ENCODE peak calls at places on chromosomes 1 and 21, in seven cellular contexts. H is stomach, X is transverse colon, T is ascending aorta, Z is mammary epithelial cell, A is adrenal gland, F is spleen. P is an unnamed sample.

GRCh38 chr1:200998323-200998722 is 25.2 kb downstream of the KIF21B start:
- DNase-seq in X (no peak), F (no peak), T (no peak), A (no peak), Z (no peak), H (no peak), P (no peak)

GRCh38 chr1:15558516-15558915 is 26.3 kb downstream of the AGMAT start:
- DNase-seq in H (no peak), F (no peak), X (no peak), A (no peak), T (no peak), Z (no peak), P (no peak)

GRCh38 chr1:29120955-29121485 is 2.7 kb downstream of the TMEM200B start:
- DNase-seq in A (peak; percentile 35), F (peak; percentile 85), H (peak; percentile 43), Z (no peak), T (no peak), X (peak; percentile 61), P (no peak)

GRCh38 chr1:24905979-24906720 is 23.9 kb downstream of the RUNX3 start:
- DNase-seq in H (no peak), T (no peak), A (no peak), F (peak; percentile 64), Z (no peak), X (peak; percentile 6), P (no peak)

GRCh38 chr1:37691497-37692077 is 729 bp upstream of the CDCA8 start:
- DNase-seq in H (peak; percentile 59), X (peak; percentile 52), F (peak; percentile 90), A (peak; percentile 73), T (no peak), Z (peak; percentile 48), P (peak; percentile 46)

GRCh38 chr1:9838946-9839345 is 15.2 kb upstream of the CLSTN1 start:
- DNase-seq in F (peak; percentile 41), H (no peak), A (no peak), X (no peak), Z (no peak), T (no peak), P (no peak)

GRCh38 chr1:12339410-12339809 is 109.6 kb downstream of the VPS13D start:
- DNase-seq in X (no peak), T (no peak), F (no peak), Z (no peak), H (no peak), A (no peak), P (no peak)

GRCh38 chr1:47433453-47434050 is 4.3 kb upstream of the FOXD2 start:
- DNase-seq in F (no peak), H (no peak), Z (no peak), X (no peak), T (no peak), A (no peak), P (no peak)

GRCh38 chr21:42696026-42696380 is 42.6 kb downstream of the PDE9A start:
- DNase-seq in Z (no peak), H (no peak), X (no peak), T (no peak), F (peak; percentile 50), A (no peak), P (no peak)

GRCh38 chr1:228976316-228976715 is 241.0 kb downstream of the RHOU start:
- DNase-seq in A (no peak), Z (no peak), H (no peak), X (no peak), F (no peak), T (no peak), P (no peak)

GRCh38 chr1:54125671-54126070 is 27.1 kb downstream of the CDCP2 start:
- DNase-seq in A (peak; percentile 68), H (peak; percentile 63), F (peak; percentile 57), Z (peak; percentile 17), X (peak; percentile 24), T (no peak), P (no peak)

GRCh38 chr1:182617734-182618288 is 13.6 kb upstream of the RGS16 start:
- DNase-seq in T (peak; percentile 41), H (no peak), F (no peak), Z (peak; percentile 64), A (no peak), X (no peak), P (no peak)

GRCh38 chr1:239386453-239387303 is at the start of gene CHRM3:
- DNase-seq in T (no peak), A (peak; percentile 21), X (peak; percentile 87), H (peak; percentile 89), F (no peak), Z (peak; percentile 61), P (peak; percentile 77)

GRCh38 chr1:116537439-116537838 is 33.4 kb downstream of the CD58 start:
- DNase-seq in X (no peak), Z (peak; percentile 98), A (peak; percentile 46), F (no peak), H (no peak), T (no peak), P (no peak)

GRCh38 chr1:210151063-210151672 is 81.4 kb upstream of the SERTAD4 start:
- DNase-seq in A (no peak), F (no peak), X (no peak), H (no peak), T (no peak), Z (no peak), P (no peak)

GRCh38 chr21:46116846-46117585 is 19.1 kb downstream of the COL6A2 start:
- DNase-seq in F (peak; percentile 65), X (peak; percentile 5), A (no peak), Z (peak; percentile 48), T (peak; percentile 5), H (no peak), P (no peak)

GRCh38 chr1:28150125-28150780 is 26.2 kb downstream of the PTAFR start:
- DNase-seq in Z (no peak), H (no peak), T (no peak), A (no peak), X (no peak), F (peak; percentile 58), P (no peak)

GRCh38 chr1:230376296-230376695 is 49.8 kb downstream of the PGBD5 start:
- DNase-seq in X (no peak), A (no peak), Z (no peak), F (no peak), H (no peak), T (no peak), P (no peak)

GRCh38 chr1:7710859-7711258 is 60.2 kb upstream of the VAMP3 start:
- DNase-seq in F (no peak), H (no peak), Z (no peak), X (no peak), A (no peak), T (no peak), P (no peak)
- TF ChIP-seq CTCF in F (no peak), H (no peak), Z (no peak), X (no peak), A (no peak), T (no peak), P (no peak)

GRCh38 chr1:174902531-174903099 is 97.1 kb upstream of the CACYBP start:
- DNase-seq in H (no peak), T (no peak), Z (peak; percentile 92), A (no peak), X (no peak), F (no peak), P (no peak)
- H3K9me3 ChIP-seq in H (no peaks in the 10 kb centered on the region), T (no peaks in the 10 kb centered on the region), Z (no peaks in the 10 kb centered on the region), A (no peaks in the 10 kb centered on the region), X (no peaks in the 10 kb centered on the region), F (peaks cover 43% of the 10 kb centered on the region), P (peaks cover 4% of the 10 kb centered on the region)

GRCh38 chr21:37373539-37373938 is 7.0 kb downstream of the DYRK1A start:
- DNase-seq in A (no peak), Z (no peak), T (no peak), F (no peak), X (no peak), H (no peak), P (no peak)

GRCh38 chr21:37370152-37371040 is 3.8 kb downstream of the DYRK1A start:
- DNase-seq in A (no peak), X (no peak), Z (peak; percentile 67), F (no peak), H (no peak), T (no peak), P (no peak)

GRCh38 chr21:37371041-37371397 is 4.4 kb downstream of the DYRK1A start:
- DNase-seq in F (no peak), H (no peak), Z (no peak), A (no peak), T (no peak), X (no peak), P (no peak)

GRCh38 chr21:37374026-37374425 is 7.5 kb downstream of the DYRK1A start:
- DNase-seq in A (no peak), Z (no peak), F (no peak), H (no peak), T (no peak), X (no peak), P (no peak)

DNA sequence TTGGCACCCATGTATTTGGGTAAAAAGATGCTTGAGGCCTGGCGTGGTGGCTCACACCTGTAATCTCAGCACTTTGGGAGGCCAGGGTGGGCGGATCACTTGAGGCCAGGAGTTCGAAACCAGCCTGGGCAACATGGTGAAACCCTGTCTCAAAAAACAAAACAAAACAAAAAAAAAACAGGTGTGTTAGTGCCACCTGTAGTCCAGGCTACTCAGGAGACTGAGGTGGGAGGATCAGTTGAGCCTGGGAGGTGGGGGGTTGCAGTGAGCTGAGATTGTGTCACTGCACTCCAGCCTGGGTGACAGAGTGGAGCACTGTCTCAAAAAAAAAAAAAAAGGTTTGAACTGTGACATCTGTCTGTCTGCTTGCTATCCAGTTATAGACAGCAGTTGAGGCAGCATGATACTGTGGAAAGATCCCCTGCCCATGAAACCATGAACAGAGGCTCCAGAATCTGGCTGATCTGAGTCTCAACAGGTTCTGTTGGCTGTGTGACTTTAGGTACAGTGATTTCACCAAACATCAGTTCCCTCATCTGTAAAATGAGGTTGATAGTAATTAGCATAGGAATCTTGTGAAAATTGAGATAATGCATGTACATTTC is 5.7 kb downstream of the DYRK1A start:
- DNase-seq in A (no peak), F (no peak), H (no peak), Z (no peak), T (no peak), X (no peak), P (no peak)
- H3K27ac ChIP-seq in A (no peak overlapping the region), F (no peak overlapping the region), H (no peak overlapping the region), Z (no peak overlapping the region), T (peak overlapping the region; percentile 10), X (no peak overlapping the region), P (peak overlapping the region; percentile 20)

DNA sequence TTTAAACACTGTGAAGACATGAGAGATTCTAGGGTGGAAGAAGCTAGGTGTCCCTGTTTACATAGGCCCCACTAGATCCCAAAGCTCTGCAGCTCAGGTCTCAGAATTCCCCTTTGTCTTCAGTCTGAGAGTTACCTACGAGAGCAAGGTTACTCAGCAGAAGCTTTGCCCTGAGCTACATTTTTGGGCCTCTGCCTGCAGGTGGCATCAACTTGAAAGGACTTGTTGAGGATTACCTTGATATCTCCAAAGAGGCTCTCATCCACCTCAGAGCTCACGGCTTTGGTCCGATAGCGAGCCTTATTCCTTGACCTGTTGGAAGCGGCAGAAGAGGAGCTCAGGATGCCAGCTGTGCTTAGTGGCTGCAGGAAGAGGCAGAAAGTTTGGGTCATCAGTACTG is 7.0 kb downstream of the CFAP45 start:
- DNase-seq in F (no peak), Z (peak; percentile 42), X (no peak), H (no peak), T (no peak), A (no peak), P (no peak)
- TF ChIP-seq CTCF in F (peak; percentile 5), Z (peak; percentile 55), X (no peak), H (no peak), T (no peak), A (no peak), P (no peak)

DNA sequence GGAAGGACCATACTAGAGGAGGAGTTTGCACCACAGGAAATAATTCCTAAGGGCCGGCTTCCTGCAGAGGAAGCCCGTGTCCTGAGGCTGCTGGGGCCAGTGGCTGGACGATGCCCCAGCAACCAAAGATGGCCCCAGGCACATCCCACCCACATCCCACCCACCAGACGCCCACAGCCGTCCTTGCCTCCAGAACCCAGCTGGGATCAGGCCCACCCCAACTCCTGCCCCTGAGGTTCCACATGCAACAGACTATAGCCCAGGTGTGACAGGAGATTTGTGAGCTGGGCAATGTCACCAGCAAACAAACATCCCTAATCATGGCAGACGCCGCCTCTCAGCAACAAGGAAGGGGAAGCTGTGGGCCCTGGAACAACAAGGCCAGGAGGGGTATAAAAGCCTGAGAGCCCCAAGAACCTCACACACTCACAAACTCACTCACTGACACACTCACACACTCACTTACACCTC is at the start of gene KRTAP10-9:
- DNase-seq in F (peak; percentile 35), H (no peak), T (no peak), A (no peak), Z (no peak), X (no peak), P (no peak)
- H3K9me3 ChIP-seq in F (peaks cover 53% of the 10 kb centered on the region), H (no peaks in the 10 kb centered on the region), T (peaks cover 24% of the 10 kb centered on the region), A (peaks cover 5% of the 10 kb centered on the region), Z (peaks cover 17% of the 10 kb centered on the region), X (peaks cover 9% of the 10 kb centered on the region), P (peaks cover 13% of the 10 kb centered on the region)

P was measured in lung.